ENCODE peak calls at places on chromosomes 12 and 14, in nine cellular contexts. One of them, this sample, is unnamed.

GRCh38 chr14:68623307-68623706 is 169.6 kb downstream of the ZFP36L1 start:
- DNase-seq in Panc1: no peak
- DNase-seq in transverse colon: no peak
- DNase-seq in upper lobe of left lung: no peak
- DNase-seq in HCT116: no peak
- DNase-seq in GM12878: no peak
- DNase-seq in H1: peak; percentile 16
- DNase-seq in suprapubic skin: no peak
- DNase-seq in stomach: no peak
- DNase-seq in this sample: peak; percentile 58

GRCh38 chr12:94320109-94320508 is 139.6 kb downstream of the CEP83 start:
- DNase-seq in H1: no peak
- DNase-seq in GM12878: no peak
- DNase-seq in upper lobe of left lung: no peak
- DNase-seq in stomach: no peak
- DNase-seq in suprapubic skin: no peak
- DNase-seq in Panc1: no peak
- DNase-seq in HCT116: no peak
- DNase-seq in transverse colon: no peak
- DNase-seq in this sample: no peak

GRCh38 chr12:124808276-124808675 is 55.4 kb downstream of the SCARB1 start:
- DNase-seq in H1: no peak
- DNase-seq in stomach: no peak
- DNase-seq in HCT116: no peak
- DNase-seq in GM12878: no peak
- DNase-seq in suprapubic skin: no peak
- DNase-seq in transverse colon: no peak
- DNase-seq in Panc1: no peak
- DNase-seq in upper lobe of left lung: no peak
- DNase-seq in this sample: no peak

GRCh38 chr12:24424889-24425600 is 475.6 kb upstream of the SOX5 start:
- DNase-seq in transverse colon: no peak
- DNase-seq in GM12878: no peak
- DNase-seq in stomach: no peak
- DNase-seq in Panc1: no peak
- DNase-seq in upper lobe of left lung: no peak
- DNase-seq in suprapubic skin: no peak
- DNase-seq in HCT116: no peak
- DNase-seq in H1: no peak
- DNase-seq in this sample: no peak

GRCh38 chr14:104804481-104805325 is 3.8 kb downstream of the ZBTB42 start:
- DNase-seq in HCT116: no peak
- DNase-seq in stomach: no peak
- DNase-seq in suprapubic skin: no peak
- DNase-seq in Panc1: no peak
- DNase-seq in H1: no peak
- DNase-seq in upper lobe of left lung: no peak
- DNase-seq in transverse colon: no peak
- DNase-seq in GM12878: no peak
- DNase-seq in this sample: no peak

GRCh38 chr14:64990291-64990690 is 3.6 kb downstream of the FNTB start:
- DNase-seq in H1: no peak
- DNase-seq in Panc1: no peak
- DNase-seq in stomach: no peak
- DNase-seq in upper lobe of left lung: no peak
- DNase-seq in GM12878: no peak
- DNase-seq in transverse colon: no peak
- DNase-seq in suprapubic skin: no peak
- DNase-seq in HCT116: no peak
- DNase-seq in this sample: no peak

GRCh38 chr12:100741084-100741711 is 53.4 kb upstream of the ANO4 start:
- DNase-seq in GM12878: no peak
- DNase-seq in H1: no peak
- DNase-seq in HCT116: peak; percentile 6
- DNase-seq in upper lobe of left lung: no peak
- DNase-seq in Panc1: no peak
- DNase-seq in stomach: no peak
- DNase-seq in suprapubic skin: no peak
- DNase-seq in transverse colon: no peak
- DNase-seq in this sample: no peak

GRCh38 chr14:80587096-80587724 is 354.3 kb downstream of the CEP128 start:
- DNase-seq in upper lobe of left lung: no peak
- DNase-seq in suprapubic skin: no peak
- DNase-seq in HCT116: peak; percentile 21
- DNase-seq in H1: no peak
- DNase-seq in transverse colon: no peak
- DNase-seq in stomach: no peak
- DNase-seq in Panc1: peak; percentile 17
- DNase-seq in GM12878: peak; percentile 89
- DNase-seq in this sample: no peak

GRCh38 chr12:59459966-59460365 is 135.9 kb upstream of the SLC16A7 start:
- DNase-seq in transverse colon: no peak
- DNase-seq in suprapubic skin: no peak
- DNase-seq in H1: no peak
- DNase-seq in HCT116: no peak
- DNase-seq in Panc1: no peak
- DNase-seq in GM12878: no peak
- DNase-seq in stomach: no peak
- DNase-seq in upper lobe of left lung: no peak
- DNase-seq in this sample: no peak

GRCh38 chr12:16285586-16285985 is 8.1 kb upstream of the SLC15A5 start:
- DNase-seq in HCT116: no peak
- DNase-seq in H1: no peak
- DNase-seq in upper lobe of left lung: no peak
- DNase-seq in GM12878: no peak
- DNase-seq in Panc1: no peak
- DNase-seq in suprapubic skin: no peak
- DNase-seq in stomach: no peak
- DNase-seq in transverse colon: no peak
- DNase-seq in this sample: no peak

GRCh38 chr14:23101213-23101970 is 3.4 kb downstream of the CIROP start:
- DNase-seq in H1: no peak
- DNase-seq in stomach: no peak
- DNase-seq in HCT116: no peak
- DNase-seq in transverse colon: no peak
- DNase-seq in Panc1: no peak
- DNase-seq in suprapubic skin: no peak
- DNase-seq in GM12878: no peak
- DNase-seq in upper lobe of left lung: no peak
- DNase-seq in this sample: peak; percentile 12

GRCh38 chr14:104464907-104465306 is 114.7 kb upstream of the C14orf180 start:
- DNase-seq in GM12878: no peak
- DNase-seq in Panc1: no peak
- DNase-seq in transverse colon: no peak
- DNase-seq in H1: peak; percentile 11
- DNase-seq in suprapubic skin: no peak
- DNase-seq in HCT116: no peak
- DNase-seq in stomach: peak; percentile 52
- DNase-seq in upper lobe of left lung: no peak
- DNase-seq in this sample: no peak

GRCh38 chr14:102231476-102232347 is 73.3 kb downstream of the MOK start:
- DNase-seq in suprapubic skin: no peak
- DNase-seq in GM12878: no peak
- DNase-seq in HCT116: no peak
- DNase-seq in Panc1: no peak
- DNase-seq in H1: no peak
- DNase-seq in stomach: no peak
- DNase-seq in transverse colon: no peak
- DNase-seq in upper lobe of left lung: no peak
- DNase-seq in this sample: no peak

GRCh38 chr14:30558675-30559555 is at the start of gene G2E3:
- DNase-seq in HCT116: peak; percentile 69
- DNase-seq in suprapubic skin: peak; percentile 90
- DNase-seq in H1: peak; percentile 90
- DNase-seq in upper lobe of left lung: peak; percentile 90
- DNase-seq in GM12878: peak; percentile 48
- DNase-seq in transverse colon: peak; percentile 92
- DNase-seq in stomach: peak; percentile 89
- DNase-seq in Panc1: peak; percentile 50
- DNase-seq in this sample: peak; percentile 90

DNA sequence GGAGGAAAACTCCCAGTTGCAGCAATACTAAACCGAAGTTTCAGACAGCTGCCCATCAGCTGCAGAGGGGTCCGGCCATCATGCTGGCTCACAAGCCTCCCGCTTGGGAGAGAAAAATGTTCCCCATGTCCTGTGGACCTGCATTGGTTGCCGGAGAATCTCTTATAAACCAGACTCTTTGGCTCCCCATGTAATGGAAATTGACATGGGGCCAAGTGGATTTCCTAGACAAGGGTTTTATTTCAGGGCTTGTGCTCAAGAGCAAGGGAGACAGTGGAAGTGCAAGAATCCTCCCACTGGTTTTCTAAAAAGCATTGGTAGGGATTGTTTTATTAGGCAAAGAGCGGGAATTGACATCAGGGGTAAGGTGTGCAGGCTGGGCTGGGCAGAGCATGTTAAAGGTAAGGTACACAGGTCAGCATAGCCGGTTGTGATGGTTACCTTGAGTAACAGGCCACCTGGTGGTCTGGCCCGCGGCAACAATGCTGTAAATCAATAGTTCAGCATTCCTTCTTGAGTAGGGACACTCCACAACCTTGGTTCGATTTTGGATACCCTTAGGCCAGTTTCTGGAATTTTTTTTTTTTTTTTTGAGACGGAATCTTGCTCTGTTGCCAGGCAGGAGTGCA is 135.4 kb downstream of the UNC79 start:
- DNase-seq in Panc1: no peak
- DNase-seq in transverse colon: no peak
- DNase-seq in suprapubic skin: no peak
- DNase-seq in H1: no peak
- DNase-seq in HCT116: no peak
- DNase-seq in upper lobe of left lung: no peak
- DNase-seq in GM12878: no peak
- DNase-seq in stomach: no peak
- DNase-seq in this sample: no peak
- H3K4me1 ChIP-seq in Panc1: no peaks in the 10 kb centered on the region
- H3K4me1 ChIP-seq in transverse colon: no peaks in the 10 kb centered on the region
- H3K4me1 ChIP-seq in suprapubic skin: no peaks in the 10 kb centered on the region
- H3K4me1 ChIP-seq in H1: peaks cover 2% of the 10 kb centered on the region
- H3K4me1 ChIP-seq in HCT116: no peaks in the 10 kb centered on the region
- H3K4me1 ChIP-seq in upper lobe of left lung: no peaks in the 10 kb centered on the region
- H3K4me1 ChIP-seq in GM12878: no peaks in the 10 kb centered on the region
- H3K4me1 ChIP-seq in stomach: no peaks in the 10 kb centered on the region
- H3K4me1 ChIP-seq in this sample: no peaks in the 10 kb centered on the region

GRCh38 chr12:69688496-69689427 is 10.3 kb downstream of the BEST3 start:
- DNase-seq in stomach: peak; percentile 31
- DNase-seq in upper lobe of left lung: peak; percentile 33
- DNase-seq in transverse colon: peak; percentile 21
- DNase-seq in suprapubic skin: peak; percentile 74
- DNase-seq in Panc1: peak; percentile 64
- DNase-seq in H1: peak; percentile 58
- DNase-seq in GM12878: no peak
- DNase-seq in HCT116: peak; percentile 80
- DNase-seq in this sample: no peak
- TF ChIP-seq POLR2AphosphoS5 in stomach: peak; percentile 42
- TF ChIP-seq POLR2AphosphoS5 in upper lobe of left lung: no peak
- TF ChIP-seq POLR2AphosphoS5 in transverse colon: no peak
- TF ChIP-seq POLR2AphosphoS5 in suprapubic skin: no peak
- TF ChIP-seq POLR2AphosphoS5 in Panc1: no peak
- TF ChIP-seq POLR2AphosphoS5 in H1: no peak
- TF ChIP-seq POLR2AphosphoS5 in GM12878: no peak
- TF ChIP-seq POLR2AphosphoS5 in HCT116: peak; percentile 59
- TF ChIP-seq POLR2AphosphoS5 in this sample: peak; percentile 41

GRCh38 chr12:68420225-68421008 is 88.3 kb upstream of the MDM1 start:
- DNase-seq in GM12878: no peak
- DNase-seq in upper lobe of left lung: no peak
- DNase-seq in transverse colon: no peak
- DNase-seq in HCT116: no peak
- DNase-seq in suprapubic skin: no peak
- DNase-seq in Panc1: no peak
- DNase-seq in H1: no peak
- DNase-seq in stomach: no peak
- DNase-seq in this sample: no peak
- H3K4me1 ChIP-seq in GM12878: no peaks in the 10 kb centered on the region
- H3K4me1 ChIP-seq in upper lobe of left lung: peaks cover 5% of the 10 kb centered on the region
- H3K4me1 ChIP-seq in transverse colon: peaks cover 19% of the 10 kb centered on the region
- H3K4me1 ChIP-seq in HCT116: no peaks in the 10 kb centered on the region
- H3K4me1 ChIP-seq in suprapubic skin: peaks cover 15% of the 10 kb centered on the region
- H3K4me1 ChIP-seq in Panc1: peaks cover 16% of the 10 kb centered on the region
- H3K4me1 ChIP-seq in H1: no peaks in the 10 kb centered on the region
- H3K4me1 ChIP-seq in stomach: peaks cover 13% of the 10 kb centered on the region
- H3K4me1 ChIP-seq in this sample: peaks cover 15% of the 10 kb centered on the region

GRCh38 chr12:95386056-95386455 is 87.9 kb upstream of the METAP2 start:
- DNase-seq in transverse colon: no peak
- DNase-seq in stomach: no peak
- DNase-seq in GM12878: no peak
- DNase-seq in upper lobe of left lung: no peak
- DNase-seq in suprapubic skin: no peak
- DNase-seq in HCT116: no peak
- DNase-seq in Panc1: no peak
- DNase-seq in H1: no peak
- DNase-seq in this sample: no peak

GRCh38 chr12:95385246-95385645 is 88.7 kb upstream of the METAP2 start:
- DNase-seq in suprapubic skin: no peak
- DNase-seq in H1: no peak
- DNase-seq in transverse colon: no peak
- DNase-seq in GM12878: no peak
- DNase-seq in upper lobe of left lung: no peak
- DNase-seq in HCT116: no peak
- DNase-seq in stomach: no peak
- DNase-seq in Panc1: no peak
- DNase-seq in this sample: no peak

GRCh38 chr12:95385646-95386045 is 88.3 kb upstream of the METAP2 start:
- DNase-seq in transverse colon: no peak
- DNase-seq in suprapubic skin: no peak
- DNase-seq in upper lobe of left lung: no peak
- DNase-seq in Panc1: no peak
- DNase-seq in HCT116: no peak
- DNase-seq in GM12878: no peak
- DNase-seq in H1: no peak
- DNase-seq in stomach: no peak
- DNase-seq in this sample: no peak

GRCh38 chr12:95384785-95385184 is 89.2 kb upstream of the METAP2 start:
- DNase-seq in Panc1: no peak
- DNase-seq in transverse colon: no peak
- DNase-seq in upper lobe of left lung: no peak
- DNase-seq in GM12878: no peak
- DNase-seq in stomach: no peak
- DNase-seq in H1: no peak
- DNase-seq in HCT116: no peak
- DNase-seq in suprapubic skin: no peak
- DNase-seq in this sample: no peak

DNA sequence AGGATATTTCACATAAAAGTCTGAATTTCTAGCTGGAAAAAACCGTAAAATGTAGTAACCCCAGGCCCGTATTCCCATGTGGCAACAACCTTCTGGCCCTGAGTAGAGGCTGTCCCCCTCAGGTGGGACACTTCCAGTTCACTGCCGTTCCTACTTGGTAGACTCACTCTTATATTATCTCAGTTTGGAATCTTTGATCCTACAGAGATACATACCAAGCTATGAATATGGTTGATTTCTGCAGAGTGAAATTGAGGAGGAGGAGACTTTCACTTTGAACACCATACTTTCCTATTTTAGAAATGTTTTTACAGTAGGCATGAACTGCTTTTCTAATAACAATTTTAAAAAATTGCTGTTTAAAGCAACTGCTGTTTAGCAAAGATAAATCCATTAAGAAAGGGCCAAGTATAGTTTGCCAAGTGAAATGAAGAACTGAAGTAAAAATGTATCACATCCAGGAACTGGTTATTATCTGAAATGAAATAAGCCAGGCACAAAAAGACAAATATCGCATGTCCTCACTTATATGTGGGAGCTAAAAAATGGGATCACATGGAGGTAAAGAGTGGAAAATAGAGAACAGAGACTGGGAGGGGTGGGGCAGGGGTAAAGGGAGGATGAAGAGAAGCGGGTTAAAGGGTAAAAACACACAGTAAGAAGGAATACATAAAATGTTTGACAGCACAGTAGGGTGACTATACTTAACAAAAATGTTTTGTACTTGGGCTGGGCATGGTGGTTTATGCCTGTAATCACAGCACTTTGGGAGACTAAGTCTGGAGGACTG is 92.8 kb upstream of the METAP2 start:
- DNase-seq in upper lobe of left lung: no peak
- DNase-seq in H1: no peak
- DNase-seq in transverse colon: no peak
- DNase-seq in HCT116: no peak
- DNase-seq in stomach: no peak
- DNase-seq in suprapubic skin: no peak
- DNase-seq in Panc1: no peak
- DNase-seq in GM12878: no peak
- DNase-seq in this sample: no peak
- TF ChIP-seq POLR2AphosphoS5 in upper lobe of left lung: no peak
- TF ChIP-seq POLR2AphosphoS5 in H1: no peak
- TF ChIP-seq POLR2AphosphoS5 in transverse colon: peak; percentile 56
- TF ChIP-seq POLR2AphosphoS5 in HCT116: no peak
- TF ChIP-seq POLR2AphosphoS5 in stomach: peak; percentile 3
- TF ChIP-seq POLR2AphosphoS5 in suprapubic skin: no peak
- TF ChIP-seq POLR2AphosphoS5 in Panc1: no peak
- TF ChIP-seq POLR2AphosphoS5 in GM12878: no peak
- TF ChIP-seq POLR2AphosphoS5 in this sample: no peak